ENCODE peak calls at places on chromosomes 5 and 9, in nine cellular contexts. L, W, S, E, H, D, I, B and R are unnamed samples.

GRCh38 chr9:135479469-135480052 is at the start of gene PPP1R26:
- DNase-seq in L (no peak), W (no peak), S (no peak), E (no peak), H (no peak), D (no peak), I (no peak), B (no peak), R (no peak)

GRCh38 chr9:37626708-37627293 is 24.0 kb upstream of the FRMPD1 start:
- DNase-seq in L (no peak), W (no peak), S (no peak), E (no peak), H (no peak), D (no peak), I (no peak), B (no peak), R (no peak)

GRCh38 chr9:83508072-83508471 is 30.1 kb downstream of the FRMD3 start:
- DNase-seq in L (no peak), W (no peak), S (no peak), E (no peak), H (peak), D (no peak), I (no peak), B (no peak), R (no peak)

GRCh38 chr9:79731483-79731882 is 159.7 kb downstream of the TLE4 start:
- DNase-seq in L (no peak), W (no peak), S (peak), E (peak), H (no peak), D (no peak), I (no peak), B (no peak), R (no peak)

GRCh38 chr9:84169240-84169639 is 171.3 kb downstream of the SLC28A3 start:
- DNase-seq in L (no peak), W (no peak), S (peak), E (no peak), H (no peak), D (no peak), I (no peak), B (no peak), R (no peak)

GRCh38 chr5:179913461-179913860 is 5.8 kb upstream of the TBC1D9B start:
- DNase-seq in L (no peak), W (no peak), S (no peak), E (no peak), H (no peak), D (no peak), I (no peak), B (no peak), R (no peak)

GRCh38 chr5:124740991-124741583 is 5.4 kb downstream of the ZNF608 start:
- DNase-seq in L (no peak), W (no peak), S (peak), E (peak), H (no peak), D (no peak), I (no peak), B (no peak), R (no peak)

GRCh38 chr9:38016375-38017120 is 52.5 kb downstream of the SHB start:
- DNase-seq in L (no peak), W (no peak), S (peak), E (no peak), H (no peak), D (no peak), I (no peak), B (no peak), R (no peak)

GRCh38 chr5:14109041-14109747 is 33.9 kb upstream of the TRIO start:
- DNase-seq in L (no peak), W (no peak), S (no peak), E (peak), H (no peak), D (no peak), I (no peak), B (no peak), R (peak)

GRCh38 chr5:128632264-128632663 is 94.2 kb upstream of the FBN2 start:
- DNase-seq in L (no peak), W (no peak), S (peak), E (no peak), H (peak), D (no peak), I (no peak), B (no peak), R (no peak)

GRCh38 chr9:87857141-87857947 is 25.3 kb upstream of the SPATA31E1 start:
- DNase-seq in L (no peak), W (no peak), S (no peak), E (no peak), H (no peak), D (no peak), I (no peak), B (no peak), R (no peak)

GRCh38 chr9:31259824-31260223 is 1124.6 kb upstream of the ACO1 start:
- DNase-seq in L (no peak), W (no peak), S (no peak), E (peak), H (no peak), D (no peak), I (no peak), B (no peak), R (no peak)

GRCh38 chr9:86856259-86856658 is 91.0 kb downstream of the GAS1 start:
- DNase-seq in L (no peak), W (no peak), S (no peak), E (no peak), H (no peak), D (no peak), I (no peak), B (no peak), R (no peak)

GRCh38 chr9:138101444-138102234 is 224.1 kb downstream of the CACNA1B start:
- DNase-seq in L (no peak), W (no peak), S (no peak), E (no peak), H (no peak), D (peak), I (no peak), B (no peak), R (no peak)

GRCh38 chr5:99138911-99139310 is 210.1 kb upstream of the CHD1 start:
- DNase-seq in L (no peak), W (no peak), S (no peak), E (no peak), H (no peak), D (no peak), I (no peak), B (no peak), R (no peak)

GRCh38 chr5:74306845-74307244 is 333.7 kb downstream of the ENC1 start:
- DNase-seq in L (no peak), W (no peak), S (no peak), E (no peak), H (no peak), D (no peak), I (no peak), B (no peak), R (no peak)

GRCh38 chr5:5021436-5021835 is 118.7 kb upstream of the ADAMTS16 start:
- DNase-seq in L (no peak), W (no peak), S (no peak), E (no peak), H (no peak), D (no peak), I (no peak), B (no peak), R (no peak)

GRCh38 chr5:71456362-71456743 is 902 bp downstream of the BDP1 start:
- DNase-seq in L (no peak), W (no peak), S (no peak), E (peak), H (no peak), D (no peak), I (no peak), B (no peak), R (no peak)

GRCh38 chr9:97856857-97857602 is 4.0 kb downstream of the FOXE1 start:
- DNase-seq in L (no peak), W (no peak), S (no peak), E (no peak), H (no peak), D (no peak), I (no peak), B (no peak), R (no peak)

GRCh38 chr9:69936427-69936826 is 107.2 kb upstream of the MAMDC2 start:
- DNase-seq in L (no peak), W (no peak), S (peak), E (no peak), H (no peak), D (no peak), I (no peak), B (no peak), R (no peak)